ENCODE peak calls at places on chromosomes 1 and 21, in nine cellular contexts. G is mammary epithelial cell, Q is ovary, V is Peyer's patch, P is heart left ventricle, N is right lobe of liver, B is tibial nerve, H is left ventricle myocardium inferior, E is uterus. J is an unnamed sample. For H3K4me1, the result is how much of the 10 kb centered on the place peaks cover.

GRCh38 chr1:7390604-7391000 is 380.5 kb upstream of the VAMP3 start:
- DNase-seq in G (no peak), Q (no peak), V (peak), P (no peak), N (no peak), B (no peak), H (no peak), E (no peak), J (peak)

GRCh38 chr1:77829851-77830250 is 50.4 kb downstream of the MIGA1 start:
- DNase-seq in G (no peak), Q (no peak), V (no peak), P (no peak), N (no peak), B (no peak), H (no peak), E (no peak), J (no peak)

GRCh38 chr1:215625949-215626348 is 58.8 kb downstream of the KCTD3 start:
- DNase-seq in G (no peak), Q (no peak), V (no peak), P (no peak), N (no peak), B (no peak), H (no peak), E (no peak), J (no peak)

GRCh38 chr1:172537827-172538391 is 5.0 kb downstream of the SUCO start:
- DNase-seq in G (peak), Q (no peak), V (no peak), P (no peak), N (no peak), B (no peak), H (no peak), E (no peak), J (no peak)

GRCh38 chr1:90114521-90115141 is 119.7 kb downstream of the ZNF326 start:
- DNase-seq in G (peak), Q (no peak), V (no peak), P (no peak), N (no peak), B (no peak), H (no peak), E (no peak), J (no peak)

GRCh38 chr1:174769961-174770549 is 229.7 kb upstream of the CACYBP start:
- DNase-seq in G (peak), Q (no peak), V (no peak), P (no peak), N (no peak), B (no peak), H (no peak), E (no peak), J (no peak)

GRCh38 chr1:27054381-27054780 is 41.7 kb upstream of the TENT5B start:
- DNase-seq in G (no peak), Q (no peak), V (no peak), P (no peak), N (no peak), B (no peak), H (no peak), E (no peak), J (no peak)

GRCh38 chr21:15552914-15553491 is 176.8 kb upstream of the USP25 start:
- DNase-seq in G (peak), Q (no peak), V (no peak), P (no peak), N (no peak), B (no peak), H (no peak), E (no peak), J (no peak)

GRCh38 chr1:154556422-154556821 is 2.0 kb downstream of the UBE2Q1 start:
- DNase-seq in G (no peak), Q (no peak), V (no peak), P (no peak), N (no peak), B (no peak), H (peak), E (no peak), J (no peak)

GRCh38 chr1:11806307-11806936 is 431 bp downstream of the CLCN6 start:
- DNase-seq in G (peak), Q (no peak), V (no peak), P (no peak), N (no peak), B (no peak), H (no peak), E (no peak), J (peak)

GRCh38 chr1:222048030-222048632 is 306.2 kb upstream of the DUSP10 start:
- DNase-seq in G (peak), Q (no peak), V (no peak), P (no peak), N (no peak), B (no peak), H (no peak), E (no peak), J (no peak)

GRCh38 chr1:9207086-9207485 is 27.5 kb upstream of the H6PD start:
- DNase-seq in G (peak), Q (no peak), V (no peak), P (no peak), N (no peak), B (no peak), H (no peak), E (no peak), J (no peak)

GRCh38 chr1:1065265-1065939 is 8.7 kb downstream of the RNF223 start:
- DNase-seq in G (no peak), Q (no peak), V (no peak), P (no peak), N (no peak), B (no peak), H (no peak), E (no peak), J (no peak)

GRCh38 chr1:165949335-165950130 is 122.1 kb downstream of the UCK2 start:
- DNase-seq in G (no peak), Q (no peak), V (no peak), P (no peak), N (no peak), B (no peak), H (no peak), E (no peak), J (no peak)

GRCh38 chr1:231369282-231369681 is 31.2 kb downstream of the SPRTN start:
- DNase-seq in G (no peak), Q (no peak), V (no peak), P (no peak), N (no peak), B (no peak), H (no peak), E (no peak), J (no peak)

GRCh38 chr1:235336903-235337302 is 8.5 kb downstream of the GGPS1 start:
- DNase-seq in G (no peak), Q (no peak), V (no peak), P (no peak), N (no peak), B (no peak), H (no peak), E (no peak), J (no peak)
- H3K4me1 ChIP-seq in G (under half), Q (under half), V (under half), P (under half), N (under half), B (under half), H (under half), E (under half), J (under half)

GRCh38 chr1:6298940-6299465 is 38.1 kb upstream of the GPR153 start:
- DNase-seq in G (no peak), Q (no peak), V (no peak), P (no peak), N (no peak), B (no peak), H (no peak), E (no peak), J (no peak)

GRCh38 chr1:6301526-6301925 is 40.6 kb upstream of the GPR153 start:
- DNase-seq in G (peak), Q (no peak), V (no peak), P (no peak), N (no peak), B (no peak), H (no peak), E (no peak), J (no peak)

GRCh38 chr1:6298530-6298929 is 37.6 kb upstream of the GPR153 start:
- DNase-seq in G (no peak), Q (no peak), V (no peak), P (no peak), N (no peak), B (no peak), H (no peak), E (no peak), J (no peak)

GRCh38 chr1:6300342-6301141 is 39.6 kb upstream of the GPR153 start:
- DNase-seq in G (peak), Q (no peak), V (peak), P (no peak), N (no peak), B (no peak), H (no peak), E (no peak), J (no peak)

GRCh38 chr1:6299557-6300165 is 38.8 kb upstream of the GPR153 start:
- DNase-seq in G (no peak), Q (no peak), V (no peak), P (no peak), N (no peak), B (no peak), H (no peak), E (no peak), J (no peak)
- H3K27ac ChIP-seq in G (no peak), Q (no peak), V (peak), P (no peak), N (no peak), B (no peak), H (no peak), E (no peak), J (no peak)

GRCh38 chr21:43892984-43893535 is 28.0 kb downstream of the AGPAT3 start:
- DNase-seq in G (no peak), Q (no peak), V (no peak), P (no peak), N (no peak), B (no peak), H (no peak), E (no peak), J (no peak)
- H3K4me1 ChIP-seq in G (under half), Q (under half), V (under half), P (under half), N (under half), B (under half), H (under half), E (under half), J (under half)

DNA sequence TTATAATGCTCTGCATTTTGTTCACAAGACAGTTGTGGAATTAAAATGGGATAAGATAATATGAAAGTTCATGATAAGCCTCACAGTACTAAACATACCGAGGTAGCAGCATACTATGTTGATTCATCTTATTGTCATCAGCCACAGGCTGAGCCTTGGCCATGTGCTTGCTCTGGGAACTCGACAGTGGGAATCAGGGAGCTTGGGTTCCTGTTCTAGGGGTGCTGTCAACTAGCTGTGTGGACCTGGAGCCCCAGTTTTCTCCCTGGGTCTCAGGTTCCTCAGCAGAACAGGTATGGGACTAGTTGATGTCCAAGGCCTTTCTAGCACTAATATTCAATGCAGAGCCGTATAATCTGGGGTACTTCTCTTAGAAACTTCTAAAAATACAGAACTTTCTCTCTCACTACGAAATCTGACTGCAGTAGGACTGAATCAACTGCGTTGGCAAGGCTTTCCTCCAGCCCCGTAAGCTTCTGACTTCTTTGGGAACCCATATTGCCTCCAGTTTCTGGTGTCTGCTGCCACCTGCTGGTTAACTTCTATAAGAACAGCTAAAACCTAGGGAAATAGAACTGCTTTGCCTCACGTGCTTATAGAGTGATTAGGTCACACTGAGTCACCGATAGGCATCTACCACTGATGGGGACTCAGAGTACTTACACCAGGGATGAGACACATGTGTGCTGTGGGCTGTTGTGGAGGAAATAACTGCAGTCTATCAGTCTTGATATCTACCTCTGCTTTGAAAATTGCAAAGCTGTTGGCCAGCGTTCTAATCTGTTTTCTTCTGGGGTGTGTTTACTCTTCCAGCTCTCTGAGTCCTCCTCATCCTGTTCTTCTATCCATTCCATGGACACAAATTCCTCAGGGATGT is 111.0 kb downstream of the RGL1 start:
- DNase-seq in G (peak), Q (peak), V (peak), P (no peak), N (peak), B (peak), H (peak), E (peak), J (peak)
- H3K27ac ChIP-seq in G (peak), Q (peak), V (peak), P (peak), N (no peak), B (no peak), H (peak), E (peak), J (no peak)

GRCh38 chr1:109929588-109930251 is 19.1 kb downstream of the CSF1 start:
- DNase-seq in G (no peak), Q (no peak), V (no peak), P (peak), N (peak), B (no peak), H (no peak), E (no peak), J (no peak)
- H3K4me1 ChIP-seq in G (under half), Q (under half), V (under half), P (half or more), N (half or more), B (half or more), H (half or more), E (under half), J (under half)

GRCh38 chr1:182617734-182618288 is 13.6 kb upstream of the RGS16 start:
- DNase-seq in G (peak), Q (no peak), V (no peak), P (no peak), N (no peak), B (no peak), H (no peak), E (no peak), J (no peak)
- H3K27ac ChIP-seq in G (no peak), Q (no peak), V (no peak), P (no peak), N (no peak), B (no peak), H (peak), E (peak), J (no peak)

DNA sequence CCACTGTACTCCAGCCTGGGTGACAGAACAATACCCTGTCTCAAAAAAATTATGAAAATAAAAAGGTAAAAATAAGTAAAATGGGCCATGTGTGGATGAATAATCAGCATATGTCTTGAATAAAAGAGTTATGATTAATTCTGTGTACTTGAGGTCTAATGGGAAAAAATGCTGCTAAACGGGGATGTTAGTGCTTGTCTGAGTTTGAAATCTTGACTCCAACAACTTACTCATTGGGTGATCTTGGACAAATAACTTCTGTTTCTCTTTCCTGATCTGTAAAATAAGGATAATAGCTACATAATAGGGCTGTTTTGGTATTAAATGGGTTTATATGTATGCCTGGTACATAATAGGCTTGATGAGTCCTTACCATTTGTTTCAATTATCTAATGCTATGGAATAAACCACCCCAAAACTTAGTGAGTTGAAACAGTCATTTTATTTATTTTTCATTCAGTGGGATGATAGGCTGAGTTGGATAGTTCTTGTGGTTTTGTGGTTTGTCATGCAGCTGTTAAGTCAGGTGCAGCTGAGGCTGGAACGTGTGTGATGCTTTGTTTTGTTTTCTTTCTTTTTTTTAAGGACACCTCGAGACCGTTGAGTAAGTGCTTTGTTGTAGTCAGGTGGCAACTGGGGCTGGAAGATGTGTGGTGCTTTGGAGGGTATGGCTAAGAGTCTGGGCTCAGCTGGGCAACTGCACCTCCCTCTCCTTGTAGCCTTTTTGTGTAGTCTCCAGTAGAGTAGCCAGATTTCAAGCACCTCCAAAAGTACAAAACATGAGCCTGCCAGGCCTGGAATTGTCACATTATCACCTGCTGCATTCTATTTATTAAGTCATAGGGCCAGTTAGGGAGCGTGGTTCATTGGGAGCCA is 4.9 kb downstream of the MDM4 start:
- DNase-seq in G (peak), Q (no peak), V (peak), P (no peak), N (no peak), B (no peak), H (no peak), E (no peak), J (no peak)
- H3K4me1 ChIP-seq in G (under half), Q (under half), V (under half), P (under half), N (under half), B (under half), H (half or more), E (under half), J (under half)

GRCh38 chr1:225601902-225602589 is 50.9 kb downstream of the ENAH start:
- DNase-seq in G (no peak), Q (no peak), V (no peak), P (no peak), N (no peak), B (no peak), H (no peak), E (no peak), J (no peak)
- H3K27ac ChIP-seq in G (no peak), Q (no peak), V (no peak), P (peak), N (no peak), B (no peak), H (peak), E (peak), J (no peak)

J was measured in kidney.